ENCODE peak calls at places on chromosomes 6 and 20, in ten cellular contexts. B is uterus, Q is AG04450, G is esophagus squamous epithelium, M is astrocyte, A is Calu3, J is GM13976, R is IMR-90, C is GM23338, Y is endodermal cell. I is an unnamed sample.

GRCh38 chr6:159716247-159717086 is 10.8 kb upstream of the WTAP start:
- DNase-seq in Q (peak; percentile 89), C (no peak), G (no peak), J (no peak), R (peak; percentile 98), B (peak; percentile 65), M (peak; percentile 93), A (no peak), Y (no peak), I (no peak)

GRCh38 chr6:35392773-35393672 is 50.7 kb downstream of the PPARD start:
- DNase-seq in A (no peak), R (no peak), Y (no peak), B (no peak), C (no peak), J (no peak), Q (no peak), G (no peak), M (no peak), I (no peak)

GRCh38 chr6:39377530-39377929 is 55.0 kb upstream of the KCNK16 start:
- DNase-seq in Q (no peak), Y (peak; percentile 91), A (peak; percentile 59), R (peak; percentile 44), G (no peak), J (peak; percentile 47), C (peak; percentile 93), M (peak; percentile 51), B (peak; percentile 65), I (peak; percentile 48)

GRCh38 chr6:22558288-22558882 is 11.0 kb upstream of the HDGFL1 start:
- DNase-seq in Q (no peak), B (no peak), R (peak; percentile 21), C (no peak), G (no peak), A (no peak), Y (no peak), J (no peak), M (no peak), I (no peak)

GRCh38 chr6:27795697-27796494 is 116.3 kb downstream of the OR2B2 start:
- DNase-seq in Y (peak; percentile 80), J (peak; percentile 59), A (peak; percentile 86), Q (peak; percentile 84), C (peak; percentile 96), G (no peak), R (peak; percentile 89), B (peak; percentile 35), M (peak; percentile 71), I (peak; percentile 91)

GRCh38 chr6:36367743-36368142 is 19.7 kb downstream of the ETV7 start:
- DNase-seq in C (no peak), A (no peak), M (no peak), Y (no peak), Q (no peak), G (no peak), R (no peak), J (no peak), B (no peak), I (no peak)

GRCh38 chr20:13105864-13106457 is 97.2 kb downstream of the SPTLC3 start:
- DNase-seq in B (no peak), Y (no peak), M (peak; percentile 6), G (no peak), Q (no peak), A (no peak), R (peak; percentile 38), J (peak; percentile 23), C (peak; percentile 69), I (peak; percentile 38)

GRCh38 chr6:127120787-127121636 is 2.5 kb downstream of the RSPO3 start:
- DNase-seq in R (peak; percentile 79), Y (peak; percentile 96), A (peak; percentile 85), G (no peak), C (peak; percentile 87), M (peak; percentile 60), Q (peak; percentile 29), B (peak; percentile 87), J (peak; percentile 77), I (peak; percentile 85)

GRCh38 chr20:32622585-32623468 is 37.7 kb upstream of the NOL4L start:
- DNase-seq in A (no peak), Q (no peak), G (no peak), Y (no peak), B (no peak), J (no peak), M (no peak), C (no peak), R (no peak), I (no peak)

GRCh38 chr6:136956590-136957573 is 34.8 kb downstream of the SLC35D3 start:
- DNase-seq in A (no peak), J (no peak), C (peak; percentile 86), R (no peak), G (no peak), M (no peak), Q (no peak), B (no peak), Y (peak; percentile 88), I (no peak)

DNA sequence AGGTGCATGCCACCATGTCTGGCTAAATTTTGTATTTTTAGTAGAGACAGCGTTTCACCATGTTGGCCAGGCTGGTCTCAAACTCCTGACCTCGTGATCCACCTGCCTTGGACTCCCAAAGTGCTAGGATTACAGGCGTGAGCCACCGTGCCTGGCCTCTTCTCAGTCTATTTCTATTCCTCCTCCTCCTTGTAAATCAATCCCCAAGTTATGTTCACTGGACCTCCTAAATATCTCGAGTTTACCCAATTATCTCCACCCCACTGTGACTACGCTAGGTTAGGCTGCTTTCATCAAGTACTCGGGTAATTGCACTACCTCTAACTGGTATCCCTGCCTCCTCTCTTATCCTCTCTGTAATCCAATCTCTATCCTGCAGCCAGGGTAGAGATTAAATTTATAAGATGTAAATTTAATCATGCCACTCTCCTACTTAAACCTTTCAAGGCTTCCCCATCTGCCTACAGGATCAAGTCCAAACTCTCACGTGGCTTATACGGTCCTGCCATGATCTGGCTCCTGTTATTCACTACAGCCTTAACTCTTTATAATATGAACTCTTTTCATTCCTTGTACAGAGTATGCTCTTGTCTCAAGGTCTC is 837 bp upstream of the MAD2L1BP start:
- DNase-seq in M (no peak), C (no peak), G (no peak), B (no peak), J (no peak), A (no peak), Y (no peak), R (no peak), Q (no peak), I (no peak)
- TF ChIP-seq CTCF in M (no peak), C (no peak), G (no peak), B (no peak), J (no peak), A (no peak), Y (no peak), R (no peak), Q (no peak), I (no peak)

DNA sequence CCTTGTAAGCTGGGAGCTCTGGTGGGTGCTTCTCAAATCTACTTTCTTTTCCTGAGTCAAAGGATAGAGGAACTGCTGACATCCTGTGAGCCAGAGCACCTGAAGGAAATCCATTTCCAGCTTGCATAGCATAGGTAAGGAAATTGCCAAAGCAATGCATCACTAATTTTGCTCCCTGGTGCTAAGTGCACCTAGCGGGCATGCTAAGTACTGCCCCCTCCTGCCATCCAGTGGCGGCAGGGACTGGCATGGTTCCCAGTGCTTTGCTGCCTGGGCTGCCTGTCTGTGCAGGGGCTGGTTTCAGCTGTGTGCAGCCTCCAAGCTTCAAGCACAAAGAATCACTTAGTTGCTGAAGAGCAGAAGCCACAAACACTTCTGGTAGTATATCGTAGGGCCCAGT is 63.9 kb downstream of the FARS2 start:
- DNase-seq in G (no peak), Y (no peak), J (no peak), C (no peak), A (no peak), B (no peak), R (no peak), M (no peak), Q (no peak), I (peak; percentile 43)
- TF ChIP-seq CTCF in G (no peak), Y (no peak), J (no peak), C (peak; percentile 17), A (no peak), B (no peak), R (no peak), M (no peak), Q (no peak), I (peak; percentile 35)

DNA sequence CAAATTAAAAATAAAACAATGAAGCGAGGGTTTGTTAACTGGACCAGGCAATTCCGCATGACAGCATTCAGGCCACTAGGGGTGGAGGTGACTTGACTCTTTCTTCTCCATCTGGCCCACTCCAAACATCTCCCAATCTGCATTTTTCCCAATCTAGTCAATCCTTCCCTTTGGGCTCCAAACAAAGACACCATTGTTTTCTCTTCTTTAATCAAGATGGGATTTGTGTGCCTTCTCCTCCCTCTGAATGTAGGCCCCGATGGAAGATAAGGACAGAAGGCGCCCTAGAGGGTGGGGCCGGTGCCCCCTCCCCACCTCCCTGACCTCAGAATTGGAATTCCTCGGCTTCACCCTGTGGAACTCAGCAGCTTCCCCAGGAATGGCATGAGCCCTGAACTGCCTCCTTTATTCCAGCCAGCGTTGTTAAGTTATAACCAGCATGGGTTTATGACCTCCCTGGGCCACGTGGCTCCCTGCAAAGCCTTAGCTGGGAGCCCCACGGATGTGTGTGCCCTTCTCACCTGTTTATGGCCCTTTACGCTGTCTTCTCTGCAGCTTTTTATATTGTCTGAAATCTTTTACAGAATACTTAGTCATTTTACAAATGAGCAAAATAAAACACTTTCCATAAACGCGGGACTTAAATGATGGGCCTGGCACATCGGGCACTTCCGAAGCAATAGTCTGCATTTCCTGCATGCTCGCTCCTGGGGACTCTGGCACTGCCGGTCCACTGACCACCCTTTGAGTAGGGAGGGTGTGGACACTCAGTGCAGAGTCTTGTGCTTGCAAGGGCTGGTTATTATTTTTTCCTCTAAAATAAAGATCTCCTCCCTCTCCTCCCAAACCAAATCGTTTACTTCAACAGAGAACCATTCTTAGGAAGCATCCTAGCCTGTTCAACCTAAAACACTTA is 24.5 kb downstream of the OVOL2 start:
- DNase-seq in Y (peak; percentile 85), J (no peak), G (no peak), M (no peak), R (peak; percentile 4), B (no peak), Q (no peak), A (no peak), C (peak; percentile 72), I (no peak)
- TF ChIP-seq CTCF in Y (peak; percentile 79), J (no peak), G (no peak), M (no peak), R (no peak), B (no peak), Q (no peak), A (no peak), C (peak; percentile 47), I (no peak)

GRCh38 chr6:70520575-70520974 is 46.2 kb upstream of the SDHAF4 start:
- DNase-seq in J (peak; percentile 22), C (no peak), Q (no peak), R (peak; percentile 18), A (no peak), B (no peak), G (no peak), Y (no peak), M (no peak), I (peak; percentile 30)
- TF ChIP-seq CTCF in J (peak; percentile 33), C (peak; percentile 66), Q (peak; percentile 43), R (peak; percentile 49), A (no peak), B (no peak), G (no peak), Y (peak; percentile 84), M (peak; percentile 38), I (peak; percentile 41)

GRCh38 chr20:4581838-4582237 is 139.9 kb upstream of the PRND start:
- DNase-seq in B (no peak), A (no peak), J (no peak), Y (no peak), C (peak; percentile 74), Q (no peak), G (no peak), R (no peak), M (no peak), I (no peak)
- TF ChIP-seq CTCF in B (no peak), A (no peak), J (no peak), Y (peak; percentile 60), C (peak; percentile 48), Q (no peak), G (no peak), R (no peak), M (no peak), I (no peak)